ENCODE peak calls at places on chromosome 19, in ten cellular contexts. E, C, A, B, H, V, S, M, U and N are unnamed samples.

GRCh38 chr19:18883530-18884304 is 12.2 kb downstream of the CERS1 start:
- DNase-seq in E (no peak), C (no peak), A (no peak), B (no peak), H (no peak), V (no peak), S (no peak), M (no peak), U (no peak), N (no peak)

GRCh38 chr19:7703332-7703731 is 1.4 kb upstream of the FCER2 start:
- DNase-seq in E (no peak), C (no peak), A (no peak), B (no peak), H (no peak), V (no peak), S (no peak), M (no peak), U (no peak), N (no peak)

GRCh38 chr19:20414133-20414532 is 151.4 kb downstream of the ZNF737 start:
- DNase-seq in E (no peak), C (no peak), A (no peak), B (no peak), H (no peak), V (no peak), S (no peak), M (no peak), U (no peak), N (no peak)

GRCh38 chr19:13410946-13411345 is 95.3 kb downstream of the CACNA1A start:
- DNase-seq in E (no peak), C (no peak), A (no peak), B (no peak), H (no peak), V (no peak), S (no peak), M (no peak), U (no peak), N (no peak)

GRCh38 chr19:49869009-49869483 is 1.7 kb upstream of the PNKP start:
- DNase-seq in E (no peak), C (no peak), A (no peak), B (no peak), H (no peak), V (no peak), S (no peak), M (no peak), U (no peak), N (no peak)

GRCh38 chr19:44626067-44626624 is 12.8 kb downstream of the IGSF23 start:
- DNase-seq in E (no peak), C (no peak), A (no peak), B (peak), H (no peak), V (peak), S (peak), M (peak), U (peak), N (no peak)

GRCh38 chr19:8626823-8627222 is 3.6 kb upstream of the NFILZ start:
- DNase-seq in E (no peak), C (no peak), A (no peak), B (no peak), H (no peak), V (no peak), S (no peak), M (no peak), U (no peak), N (no peak)

GRCh38 chr19:2540646-2541454 is 64.9 kb downstream of the GADD45B start:
- DNase-seq in E (peak), C (no peak), A (peak), B (peak), H (no peak), V (peak), S (peak), M (peak), U (peak), N (no peak)

GRCh38 chr19:41265376-41266153 is 1.4 kb downstream of the HNRNPUL1 start:
- DNase-seq in E (no peak), C (no peak), A (peak), B (peak), H (no peak), V (peak), S (no peak), M (peak), U (peak), N (no peak)

GRCh38 chr19:49746206-49746958 is 16.7 kb downstream of the TSKS start:
- DNase-seq in E (no peak), C (peak), A (no peak), B (no peak), H (peak), V (peak), S (no peak), M (peak), U (peak), N (peak)

GRCh38 chr19:23799321-23799720 is 40.6 kb upstream of the ZNF681 start:
- DNase-seq in E (no peak), C (no peak), A (no peak), B (no peak), H (peak), V (no peak), S (no peak), M (no peak), U (no peak), N (peak)

GRCh38 chr19:14768001-14768400 is 10.4 kb downstream of the ADGRE2 start:
- DNase-seq in E (no peak), C (no peak), A (no peak), B (no peak), H (no peak), V (no peak), S (no peak), M (no peak), U (no peak), N (no peak)

GRCh38 chr19:46787331-46788100 is 878 bp downstream of the SLC1A5 start:
- DNase-seq in E (no peak), C (no peak), A (peak), B (peak), H (peak), V (peak), S (no peak), M (peak), U (peak), N (peak)

GRCh38 chr19:13995017-13995728 is 10.9 kb downstream of the RFX1 start:
- DNase-seq in E (no peak), C (no peak), A (no peak), B (peak), H (no peak), V (no peak), S (no peak), M (no peak), U (peak), N (no peak)

GRCh38 chr19:54178581-54179261 is 5.8 kb upstream of the TMC4 start:
- DNase-seq in E (no peak), C (no peak), A (no peak), B (peak), H (no peak), V (no peak), S (no peak), M (no peak), U (no peak), N (no peak)

GRCh38 chr19:16849168-16849567 is 20.0 kb downstream of the SIN3B start:
- DNase-seq in E (no peak), C (no peak), A (no peak), B (no peak), H (no peak), V (no peak), S (peak), M (peak), U (peak), N (no peak)

GRCh38 chr19:14118165-14119051 is 846 bp upstream of the PRKACA start:
- DNase-seq in E (no peak), C (no peak), A (peak), B (peak), H (peak), V (peak), S (no peak), M (peak), U (peak), N (peak)

GRCh38 chr19:48480151-48480475 is 10.9 kb downstream of the CYTH2 start:
- DNase-seq in E (no peak), C (no peak), A (peak), B (no peak), H (peak), V (peak), S (no peak), M (no peak), U (no peak), N (no peak)

GRCh38 chr19:42274065-42274682 is 5.1 kb downstream of the CIC start:
- DNase-seq in E (no peak), C (no peak), A (peak), B (peak), H (no peak), V (no peak), S (no peak), M (no peak), U (no peak), N (no peak)

GRCh38 chr19:435056-435706 is 25.7 kb downstream of the SHC2 start:
- DNase-seq in E (no peak), C (no peak), A (no peak), B (no peak), H (no peak), V (no peak), S (no peak), M (no peak), U (no peak), N (no peak)

GRCh38 chr19:35905178-35905727 is 2.8 kb downstream of the TYROBP start:
- DNase-seq in E (no peak), C (no peak), A (no peak), B (no peak), H (no peak), V (no peak), S (no peak), M (no peak), U (peak), N (no peak)

GRCh38 chr19:5929179-5929578 is 15.1 kb downstream of the CAPS start:
- DNase-seq in E (no peak), C (no peak), A (no peak), B (no peak), H (no peak), V (no peak), S (no peak), M (no peak), U (no peak), N (no peak)

GRCh38 chr19:40465025-40465780 is at the start of gene BLVRB:
- DNase-seq in E (no peak), C (no peak), A (no peak), B (no peak), H (no peak), V (no peak), S (peak), M (no peak), U (peak), N (no peak)

GRCh38 chr19:39304185-39304513 is 7.9 kb downstream of the IFNL1 start:
- DNase-seq in E (no peak), C (no peak), A (no peak), B (no peak), H (no peak), V (no peak), S (no peak), M (no peak), U (no peak), N (no peak)

GRCh38 chr19:54096642-54097106 is 3.9 kb downstream of the OSCAR start:
- DNase-seq in E (no peak), C (no peak), A (no peak), B (no peak), H (no peak), V (no peak), S (no peak), M (no peak), U (peak), N (no peak)

GRCh38 chr19:3034845-3035541 is 5.9 kb upstream of the TLE2 start:
- DNase-seq in E (no peak), C (no peak), A (peak), B (no peak), H (no peak), V (no peak), S (no peak), M (no peak), U (peak), N (peak)

GRCh38 chr19:18886972-18887371 is 9.0 kb downstream of the CERS1 start:
- DNase-seq in E (no peak), C (no peak), A (no peak), B (no peak), H (no peak), V (no peak), S (no peak), M (no peak), U (no peak), N (no peak)

GRCh38 chr19:9913237-9914000 is 22.9 kb downstream of the OLFM2 start:
- DNase-seq in E (no peak), C (no peak), A (no peak), B (peak), H (no peak), V (no peak), S (no peak), M (no peak), U (peak), N (no peak)

GRCh38 chr19:40609561-40610395 is 8.6 kb downstream of the LTBP4 start:
- DNase-seq in E (peak), C (peak), A (peak), B (peak), H (peak), V (peak), S (no peak), M (peak), U (peak), N (peak)

GRCh38 chr19:20863176-20863575 is 59.9 kb upstream of the ZNF85 start:
- DNase-seq in E (no peak), C (no peak), A (no peak), B (no peak), H (no peak), V (no peak), S (no peak), M (no peak), U (no peak), N (no peak)

GRCh38 chr19:18437481-18438330 is at the start of gene ISYNA1:
- DNase-seq in E (no peak), C (peak), A (peak), B (peak), H (no peak), V (peak), S (no peak), M (no peak), U (peak), N (peak)

GRCh38 chr19:49071860-49072547 is 495 bp downstream of the KCNA7 start:
- DNase-seq in E (no peak), C (no peak), A (no peak), B (no peak), H (no peak), V (no peak), S (no peak), M (no peak), U (no peak), N (no peak)

GRCh38 chr19:41299755-41300089 is 10.2 kb upstream of the CCDC97 start:
- DNase-seq in E (no peak), C (no peak), A (peak), B (no peak), H (peak), V (peak), S (no peak), M (no peak), U (peak), N (peak)

GRCh38 chr19:19205416-19206410 is 2.5 kb upstream of the NR2C2AP start:
- DNase-seq in E (no peak), C (no peak), A (no peak), B (no peak), H (no peak), V (no peak), S (no peak), M (no peak), U (no peak), N (no peak)

GRCh38 chr19:38078302-38078930 is 145.6 kb downstream of the DPF1 start:
- DNase-seq in E (no peak), C (no peak), A (no peak), B (no peak), H (no peak), V (no peak), S (no peak), M (no peak), U (no peak), N (no peak)